ENCODE peak calls at places on chromosomes 7 and 10, in four cellular contexts. B, C, Q and K are unnamed samples.
A peak's percentile ranks its signal among the peaks of the same experiment; 100 is the strongest.

GRCh38 chr10:50600286-50600685 is 23.5 kb downstream of the SGMS1 start:
- DNase-seq in B (no peak), C (no peak), Q (no peak), K (no peak)

GRCh38 chr10:113563306-113564088 is 10.6 kb downstream of the HABP2 start:
- DNase-seq in B (peak; percentile 78), Q (peak; percentile 82), C (no peak), K (peak; percentile 35)

GRCh38 chr10:97069576-97070362 is 116.0 kb downstream of the SLIT1 start:
- DNase-seq in Q (no peak), C (no peak), B (peak; percentile 41), K (no peak)

GRCh38 chr10:93746844-93747284 is 10.9 kb upstream of the LGI1 start:
- DNase-seq in B (no peak), Q (no peak), C (no peak), K (peak; percentile 38)

GRCh38 chr10:97687785-97688781 is 1.0 kb upstream of the AVPI1 start:
- DNase-seq in B (no peak), Q (no peak), C (no peak), K (peak; percentile 66)

GRCh38 chr7:145313601-145314000 is 477.7 kb upstream of the TPK1 start:
- DNase-seq in Q (no peak), B (no peak), C (no peak), K (no peak)

GRCh38 chr10:60964257-60965235 is 20.6 kb upstream of the RHOBTB1 start:
- DNase-seq in C (no peak), Q (peak; percentile 41), B (peak; percentile 74), K (peak; percentile 63)

GRCh38 chr10:17028843-17029580 is 100.6 kb downstream of the CUBN start:
- DNase-seq in Q (no peak), C (no peak), B (no peak), K (no peak)

GRCh38 chr7:17380696-17381662 is 82.5 kb downstream of the AHR start:
- DNase-seq in C (no peak), Q (no peak), B (no peak), K (no peak)

GRCh38 chr7:149284343-149284742 is 22.3 kb downstream of the ZNF783 start:
- DNase-seq in Q (no peak), B (no peak), C (no peak), K (no peak)

GRCh38 chr7:155570171-155570958 is 24.0 kb upstream of the CNPY1 start:
- DNase-seq in Q (no peak), C (no peak), B (no peak), K (no peak)

GRCh38 chr7:125059861-125060456 is 130.3 kb upstream of the POT1 start:
- DNase-seq in B (no peak), Q (peak; percentile 12), C (no peak), K (no peak)

GRCh38 chr7:138186951-138187351 is 110.7 kb downstream of the AKR1D1 start:
- DNase-seq in B (no peak), Q (no peak), C (no peak), K (no peak)

GRCh38 chr10:5961405-5962100 is 15.8 kb downstream of the IL15RA start:
- DNase-seq in B (no peak), C (no peak), Q (no peak), K (no peak)

GRCh38 chr7:64516451-64516850 is 46.4 kb downstream of the ZNF680 start:
- DNase-seq in Q (no peak), C (no peak), B (no peak), K (no peak)

GRCh38 chr7:132368246-132368900 is 207.9 kb downstream of the PLXNA4 start:
- DNase-seq in B (no peak), C (no peak), Q (no peak), K (no peak)

GRCh38 chr10:91603931-91604331 is 28.9 kb downstream of the PPP1R3C start:
- DNase-seq in C (no peak), B (no peak), Q (no peak), K (no peak)

GRCh38 chr10:104328916-104329710 is 9.2 kb downstream of the ITPRIP start:
- DNase-seq in C (no peak), Q (no peak), B (no peak), K (peak; percentile 23)

GRCh38 chr10:27995311-27995710 is 3.6 kb downstream of the ODAD2 start:
- DNase-seq in B (no peak), Q (no peak), C (no peak), K (no peak)

GRCh38 chr10:27998954-27999275 is at the start of gene ODAD2:
- DNase-seq in Q (no peak), C (no peak), B (no peak), K (no peak)

GRCh38 chr10:28001353-28001752 is 2.5 kb upstream of the ODAD2 start:
- DNase-seq in C (no peak), Q (no peak), B (no peak), K (no peak)

GRCh38 chr10:27997865-27998177 is 1.1 kb downstream of the ODAD2 start:
- DNase-seq in Q (no peak), C (no peak), B (no peak), K (no peak)

GRCh38 chr10:27998178-27998953 is 513 bp downstream of the ODAD2 start:
- DNase-seq in Q (peak; percentile 9), C (no peak), B (no peak), K (no peak)
- TF ChIP-seq FOXM1 in Q (no peak), C (no peak), B (no peak), K (no peak)

DNA sequence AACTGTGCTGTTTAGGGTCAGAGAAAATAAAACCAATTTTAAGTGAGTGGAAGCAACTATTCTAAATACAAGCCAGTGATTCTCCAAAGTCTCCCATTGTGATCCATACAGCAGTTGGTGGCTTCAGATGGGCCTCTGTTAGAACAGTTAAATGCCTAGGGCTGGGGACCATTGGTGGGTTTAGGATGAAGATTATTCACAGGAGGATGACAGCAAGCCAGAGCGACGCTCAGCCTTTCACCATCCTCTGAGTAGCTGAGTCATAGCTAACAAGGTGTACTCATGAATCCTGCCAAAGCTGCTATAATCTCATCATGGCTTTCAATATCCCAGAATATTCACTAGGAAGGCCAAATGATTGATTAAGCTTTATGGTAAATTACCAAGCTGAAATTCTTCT is 39.6 kb downstream of the STARD3NL start:
- DNase-seq in Q (no peak), B (no peak), C (no peak), K (no peak)
- TF ChIP-seq CHD2 in Q (no peak), B (no peak), C (no peak), K (no peak)

DNA sequence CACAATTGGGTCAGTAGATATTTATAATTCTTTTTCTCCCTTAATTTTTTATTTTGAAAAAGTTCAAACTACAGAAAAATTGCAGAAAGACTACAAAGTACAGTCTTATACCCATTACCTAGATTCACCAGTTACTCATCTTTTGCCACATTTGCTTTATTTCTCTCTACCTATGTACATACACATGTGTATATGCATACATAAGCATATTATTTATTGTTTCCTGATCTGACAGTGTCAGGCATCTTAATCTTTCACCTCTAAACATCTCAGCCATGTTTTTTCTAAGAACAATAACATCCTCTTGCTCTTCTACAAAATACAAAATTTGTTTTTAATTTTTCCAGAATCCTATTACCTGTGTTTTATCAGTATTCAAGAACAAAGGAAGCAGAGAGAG is 68.4 kb upstream of the OIT3 start:
- DNase-seq in B (no peak), Q (no peak), C (no peak), K (no peak)
- TF ChIP-seq FOXM1 in B (no peak), Q (no peak), C (no peak), K (no peak)

DNA sequence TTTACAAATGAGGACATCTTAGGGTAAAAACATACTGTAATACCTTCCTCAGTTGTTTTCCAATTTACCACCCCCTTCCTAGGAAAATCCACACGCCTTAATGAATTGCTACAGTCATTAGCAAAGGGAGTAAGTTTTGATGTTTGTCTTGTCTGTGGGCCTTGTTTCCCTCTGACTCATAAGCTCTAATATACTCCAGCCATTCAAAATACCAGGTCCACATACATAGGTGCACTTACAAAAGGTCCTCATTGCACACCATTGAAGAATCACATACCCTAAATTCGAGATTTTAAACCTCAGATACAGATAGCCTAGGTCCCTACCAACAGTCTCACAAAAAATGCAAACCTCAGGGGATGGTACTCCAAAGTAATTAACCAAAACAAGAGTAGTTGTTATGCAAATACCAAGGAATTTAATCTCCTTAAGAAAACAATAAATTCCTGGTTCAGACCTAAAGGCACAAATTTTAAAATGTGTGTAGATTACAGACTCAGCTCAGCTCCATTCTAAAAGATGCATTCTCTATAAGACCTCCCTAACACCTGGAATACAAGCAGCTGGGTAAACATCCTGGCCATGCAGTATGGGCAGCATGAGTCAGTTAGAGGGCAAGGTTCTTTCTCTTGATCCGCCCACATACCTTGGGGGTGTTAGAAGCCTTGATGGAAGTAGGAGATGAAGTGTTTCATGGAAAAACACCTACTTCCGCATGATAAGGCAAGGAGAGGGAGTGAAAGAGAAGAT is 3.0 kb upstream of the LIPK start:
- DNase-seq in B (no peak), C (no peak), Q (no peak), K (peak; percentile 72)
- TF ChIP-seq CHD2 in B (no peak), C (no peak), Q (no peak), K (no peak)